ENCODE peak calls at places on chromosome 17, in six cellular contexts. A is uterus, V is HFF-Myc, B is AG04450, T is K562, W is ascending aorta. P is an unnamed sample.

GRCh38 chr17:78933959-78934568 is 8.9 kb upstream of the TIMP2 start:
- DNase-seq in B (peak; percentile 99), V (peak; percentile 94), W (peak; percentile 99), T (no peak), A (peak; percentile 99), P (peak; percentile 99)

GRCh38 chr17:50064253-50064991 is 8.5 kb downstream of the ITGA3 start:
- DNase-seq in V (peak; percentile 78), T (peak; percentile 21), W (peak; percentile 94), A (peak; percentile 90), B (peak; percentile 85), P (peak; percentile 86)

GRCh38 chr17:20095366-20096080 is 86.4 kb downstream of the SPECC1 start:
- DNase-seq in B (no peak), A (peak; percentile 66), V (peak; percentile 14), W (peak; percentile 89), T (no peak), P (peak; percentile 18)

GRCh38 chr17:50621562-50621961 is 13.1 kb upstream of the ABCC3 start:
- DNase-seq in T (peak; percentile 37), A (no peak), W (no peak), B (no peak), V (no peak), P (no peak)

GRCh38 chr17:80260791-80261158 is at the start of gene RNF213:
- DNase-seq in V (no peak), W (peak; percentile 73), A (peak; percentile 50), T (peak; percentile 93), B (no peak), P (no peak)

GRCh38 chr17:41496803-41497484 is 7.2 kb upstream of the KRT36 start:
- DNase-seq in T (peak; percentile 91), W (peak; percentile 71), A (no peak), B (peak; percentile 55), V (peak; percentile 56), P (peak; percentile 74)

GRCh38 chr17:83194189-83194565 is 114.8 kb downstream of the METRNL start:
- DNase-seq in W (no peak), B (no peak), A (peak; percentile 9), V (no peak), T (no peak), P (no peak)

GRCh38 chr17:9842057-9842758 is 16.5 kb downstream of the GLP2R start:
- DNase-seq in A (peak; percentile 84), T (no peak), B (no peak), W (peak; percentile 68), V (no peak), P (peak; percentile 7)

GRCh38 chr17:39812466-39812865 is 51.6 kb downstream of the IKZF3 start:
- DNase-seq in W (no peak), A (no peak), B (no peak), V (no peak), T (no peak), P (no peak)

GRCh38 chr17:77404812-77405581 is 264.2 kb downstream of the SEC14L1 start:
- DNase-seq in V (no peak), A (peak; percentile 72), B (no peak), W (peak; percentile 91), T (no peak), P (peak; percentile 55)

GRCh38 chr17:29138184-29138955 is 41.8 kb downstream of the MYO18A start:
- DNase-seq in V (no peak), B (no peak), A (no peak), W (no peak), T (no peak), P (no peak)

GRCh38 chr17:82003411-82004381 is 19.0 kb downstream of the CENPX start:
- DNase-seq in A (peak; percentile 88), B (peak; percentile 84), V (peak; percentile 81), W (peak; percentile 97), T (no peak), P (peak; percentile 95)

GRCh38 chr17:38353084-38353604 is 1.5 kb downstream of the SOCS7 start:
- DNase-seq in W (no peak), V (no peak), B (no peak), A (no peak), T (no peak), P (no peak)

GRCh38 chr17:4143563-4144410 is 790 bp downstream of the CYB5D2 start:
- DNase-seq in A (peak; percentile 88), W (peak; percentile 95), B (peak; percentile 76), T (peak; percentile 72), V (peak; percentile 77), P (peak; percentile 93)

GRCh38 chr17:65783845-65784334 is 222.4 kb upstream of the AXIN2 start:
- DNase-seq in T (no peak), W (no peak), A (peak; percentile 53), V (peak; percentile 56), B (peak; percentile 77), P (peak; percentile 97)

GRCh38 chr17:71753070-71753469 is 367.8 kb upstream of the SOX9 start:
- DNase-seq in W (no peak), B (no peak), V (no peak), A (no peak), T (no peak), P (no peak)
- TF ChIP-seq CTCF in W (no peak), B (no peak), V (no peak), A (no peak), T (no peak), P (no peak)

DNA sequence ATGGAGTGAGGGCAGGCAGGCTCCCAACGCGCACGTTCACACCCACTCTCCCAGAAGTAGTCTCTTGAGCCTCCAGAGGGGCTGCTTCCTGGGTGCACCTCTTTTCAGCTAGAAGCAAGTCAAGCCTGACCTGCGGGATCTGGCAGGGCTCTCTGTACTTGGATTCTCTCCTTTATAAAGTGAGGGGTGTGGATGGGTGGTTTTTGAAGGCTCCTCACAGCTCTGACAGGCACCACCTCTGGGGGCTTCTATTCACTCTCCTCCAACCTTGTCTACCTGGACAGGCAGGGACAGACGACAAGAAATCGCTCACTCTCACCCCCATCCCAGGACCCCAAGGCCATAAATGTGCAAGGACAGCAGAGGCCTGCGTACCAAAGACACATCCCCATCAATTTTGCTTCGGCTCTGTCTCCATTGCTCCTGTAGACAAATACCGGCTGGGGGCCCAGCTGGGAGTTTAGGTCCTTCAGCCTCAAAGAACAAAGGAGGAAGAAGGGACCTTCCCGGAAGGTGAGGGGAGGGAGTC is 814 bp upstream of the DYNLL2 start:
- DNase-seq in W (no peak), V (no peak), T (peak; percentile 13), A (no peak), B (no peak), P (no peak)
- H3K4me3 ChIP-seq in W (peak overlapping the region; percentile 66), V (no peak overlapping the region), T (peak overlapping the region; percentile 17), A (no peak overlapping the region), B (peak overlapping the region; percentile 43), P (no peak overlapping the region)

DNA sequence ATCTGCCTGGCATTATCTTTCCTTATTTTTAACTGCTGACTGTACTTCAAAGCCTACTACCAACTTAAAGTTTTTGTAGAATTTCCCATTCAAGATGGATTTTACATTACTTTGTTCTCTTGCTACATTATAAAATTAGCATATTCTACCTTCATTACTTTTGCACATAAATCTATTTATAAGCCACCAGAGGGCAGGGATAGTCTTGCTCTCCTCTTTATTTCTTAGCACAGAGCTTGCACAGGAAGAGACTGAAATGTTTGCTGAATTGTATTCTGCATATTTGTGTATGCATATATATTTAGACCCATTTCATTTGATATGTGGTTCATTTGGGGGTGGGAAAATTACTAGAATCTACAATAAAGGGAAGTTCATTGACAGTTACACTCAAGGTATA is 108.0 kb downstream of the SKAP1 start:
- DNase-seq in B (no peak), V (no peak), T (no peak), A (no peak), W (no peak), P (peak; percentile 18)
- TF ChIP-seq CTCF in B (peak; percentile 28), V (peak; percentile 2), T (peak; percentile 35), A (no peak), W (no peak), P (peak; percentile 14)

GRCh38 chr17:6654816-6655731 is 3.5 kb downstream of the C17orf100 start:
- DNase-seq in V (no peak), W (no peak), B (no peak), A (no peak), T (no peak), P (no peak)
- H3K4me3 ChIP-seq in V (no peak overlapping the region), W (no peak overlapping the region), B (no peak overlapping the region), A (no peak overlapping the region), T (no peak overlapping the region), P (no peak overlapping the region)

DNA sequence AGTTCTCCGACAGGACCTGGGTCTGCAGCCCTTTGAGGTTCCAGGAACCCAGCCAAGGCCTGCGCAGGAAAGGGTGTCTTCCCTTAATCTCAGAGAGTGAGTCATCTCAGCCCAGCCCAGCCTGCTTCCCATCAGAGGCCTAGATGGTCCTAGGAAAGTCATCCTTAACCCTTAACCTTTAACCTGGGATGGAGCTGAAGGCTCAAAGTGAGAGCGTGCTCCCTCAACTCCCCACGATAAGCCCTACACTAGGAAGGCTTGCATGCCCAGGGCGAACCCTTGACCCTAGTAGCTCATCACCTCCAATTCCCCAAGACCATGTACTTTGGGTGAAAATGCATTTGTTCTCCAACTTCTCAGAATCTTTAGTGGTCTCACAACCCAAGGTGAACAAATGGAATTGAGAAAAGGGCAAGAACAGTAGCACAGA is 4.8 kb upstream of the ATXN7L3 start:
- DNase-seq in V (no peak), T (no peak), W (no peak), A (no peak), B (no peak), P (peak; percentile 64)
- TF ChIP-seq CTCF in V (no peak), T (no peak), W (no peak), A (no peak), B (no peak), P (no peak)

GRCh38 chr17:43772877-43773648 is 5.7 kb downstream of the DUSP3 start:
- DNase-seq in T (no peak), W (peak; percentile 82), A (no peak), B (no peak), V (no peak), P (peak; percentile 47)
- H3K4me3 ChIP-seq in T (no peak overlapping the region), W (no peak overlapping the region), A (no peak overlapping the region), B (no peak overlapping the region), V (no peak overlapping the region), P (no peak overlapping the region)

DNA sequence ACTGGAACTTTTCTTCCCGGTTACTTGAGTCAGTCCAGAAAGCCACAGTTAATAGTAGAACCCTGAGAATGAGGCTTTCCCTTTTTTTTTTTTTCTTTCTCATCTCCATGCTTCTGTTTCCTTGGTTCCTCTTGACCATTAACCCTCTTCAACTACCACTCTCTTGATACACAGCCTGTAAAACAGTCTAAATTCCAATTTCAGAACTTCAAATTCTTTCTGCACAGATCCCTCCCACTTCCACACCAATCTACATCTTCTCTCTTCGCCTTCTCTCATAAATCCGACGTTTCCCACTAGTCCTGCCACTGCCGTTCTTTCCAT is 588 bp downstream of the METTL16 start:
- DNase-seq in B (no peak), A (no peak), V (no peak), T (no peak), W (no peak), P (no peak)
- TF ChIP-seq CTCF in B (no peak), A (no peak), V (no peak), T (no peak), W (no peak), P (no peak)

P was measured in fibroblast of the aortic adventitia.